ENCODE peak calls at places on chromosome 22, in nine cellular contexts. One of them, this sample, is unnamed.

GRCh38 chr22:29245626-29246385 is 22.0 kb downstream of the RHBDD3 start:
- DNase-seq in H1: peak
- DNase-seq in HCT116: peak
- DNase-seq in mesenchymal stem cell: peak
- DNase-seq in PC-3: peak
- DNase-seq in DND-41: peak
- DNase-seq in A549: peak
- DNase-seq in fibroblast of lung: peak
- DNase-seq in IMR-90: peak
- DNase-seq in this sample: peak

GRCh38 chr22:29394931-29395581 is 6.7 kb upstream of the AP1B1 start:
- DNase-seq in H1: peak
- DNase-seq in HCT116: peak
- DNase-seq in mesenchymal stem cell: peak
- DNase-seq in PC-3: peak
- DNase-seq in DND-41: peak
- DNase-seq in A549: peak
- DNase-seq in fibroblast of lung: peak
- DNase-seq in IMR-90: peak
- DNase-seq in this sample: peak

GRCh38 chr22:50585238-50585637 is 2.6 kb upstream of the CHKB start:
- DNase-seq in H1: no peak
- DNase-seq in HCT116: no peak
- DNase-seq in mesenchymal stem cell: no peak
- DNase-seq in PC-3: no peak
- DNase-seq in DND-41: no peak
- DNase-seq in A549: no peak
- DNase-seq in fibroblast of lung: no peak
- DNase-seq in IMR-90: no peak
- DNase-seq in this sample: peak

GRCh38 chr22:23657712-23658111 is 25.6 kb upstream of the DRICH1 start:
- DNase-seq in H1: no peak
- DNase-seq in HCT116: no peak
- DNase-seq in mesenchymal stem cell: no peak
- DNase-seq in PC-3: no peak
- DNase-seq in DND-41: no peak
- DNase-seq in A549: no peak
- DNase-seq in fibroblast of lung: no peak
- DNase-seq in IMR-90: no peak
- DNase-seq in this sample: peak

GRCh38 chr22:45574069-45574703 is 71.5 kb downstream of the FBLN1 start:
- DNase-seq in H1: no peak
- DNase-seq in HCT116: no peak
- DNase-seq in mesenchymal stem cell: no peak
- DNase-seq in PC-3: no peak
- DNase-seq in DND-41: no peak
- DNase-seq in A549: no peak
- DNase-seq in fibroblast of lung: no peak
- DNase-seq in IMR-90: no peak
- DNase-seq in this sample: peak

GRCh38 chr22:49101873-49102272 is 725.8 kb downstream of the BRD1 start:
- DNase-seq in H1: no peak
- DNase-seq in HCT116: no peak
- DNase-seq in mesenchymal stem cell: no peak
- DNase-seq in PC-3: no peak
- DNase-seq in DND-41: no peak
- DNase-seq in A549: no peak
- DNase-seq in fibroblast of lung: no peak
- DNase-seq in IMR-90: no peak
- DNase-seq in this sample: no peak

GRCh38 chr22:37983860-37984791 is at the start of gene SOX10:
- DNase-seq in H1: peak
- DNase-seq in HCT116: no peak
- DNase-seq in mesenchymal stem cell: no peak
- DNase-seq in PC-3: no peak
- DNase-seq in DND-41: no peak
- DNase-seq in A549: no peak
- DNase-seq in fibroblast of lung: no peak
- DNase-seq in IMR-90: no peak
- DNase-seq in this sample: peak

GRCh38 chr22:43390166-43390565 is 21.6 kb upstream of the MPPED1 start:
- DNase-seq in H1: no peak
- DNase-seq in HCT116: no peak
- DNase-seq in mesenchymal stem cell: no peak
- DNase-seq in PC-3: no peak
- DNase-seq in DND-41: no peak
- DNase-seq in A549: no peak
- DNase-seq in fibroblast of lung: no peak
- DNase-seq in IMR-90: no peak
- DNase-seq in this sample: peak

GRCh38 chr22:41367039-41367679 is 14.6 kb upstream of the TEF start:
- DNase-seq in H1: peak
- DNase-seq in HCT116: peak
- DNase-seq in mesenchymal stem cell: peak
- DNase-seq in PC-3: peak
- DNase-seq in DND-41: no peak
- DNase-seq in A549: peak
- DNase-seq in fibroblast of lung: peak
- DNase-seq in IMR-90: peak
- DNase-seq in this sample: peak

GRCh38 chr22:24417901-24418641 is 9.3 kb upstream of the ADORA2A start:
- DNase-seq in H1: no peak
- DNase-seq in HCT116: no peak
- DNase-seq in mesenchymal stem cell: no peak
- DNase-seq in PC-3: no peak
- DNase-seq in DND-41: no peak
- DNase-seq in A549: no peak
- DNase-seq in fibroblast of lung: no peak
- DNase-seq in IMR-90: peak
- DNase-seq in this sample: peak

GRCh38 chr22:21650823-21651520 is 8.9 kb downstream of the SDF2L1 start:
- DNase-seq in H1: no peak
- DNase-seq in HCT116: no peak
- DNase-seq in mesenchymal stem cell: no peak
- DNase-seq in PC-3: no peak
- DNase-seq in DND-41: peak
- DNase-seq in A549: no peak
- DNase-seq in fibroblast of lung: no peak
- DNase-seq in IMR-90: no peak
- DNase-seq in this sample: no peak

GRCh38 chr22:44337658-44338004 is 24.9 kb upstream of the SHISAL1 start:
- DNase-seq in H1: no peak
- DNase-seq in HCT116: no peak
- DNase-seq in mesenchymal stem cell: peak
- DNase-seq in PC-3: peak
- DNase-seq in DND-41: no peak
- DNase-seq in A549: peak
- DNase-seq in fibroblast of lung: peak
- DNase-seq in IMR-90: peak
- DNase-seq in this sample: peak

GRCh38 chr22:39520054-39520873 is at the start of gene ATF4:
- DNase-seq in H1: peak
- DNase-seq in HCT116: peak
- DNase-seq in mesenchymal stem cell: peak
- DNase-seq in PC-3: peak
- DNase-seq in DND-41: peak
- DNase-seq in A549: peak
- DNase-seq in fibroblast of lung: peak
- DNase-seq in IMR-90: peak
- DNase-seq in this sample: peak
- H3K4me2 ChIP-seq in H1: peak
- H3K4me2 ChIP-seq in HCT116: peak
- H3K4me2 ChIP-seq in mesenchymal stem cell: peak
- H3K4me2 ChIP-seq in PC-3: peak
- H3K4me2 ChIP-seq in DND-41: peak
- H3K4me2 ChIP-seq in A549: peak
- H3K4me2 ChIP-seq in fibroblast of lung: peak
- H3K4me2 ChIP-seq in IMR-90: peak
- H3K4me2 ChIP-seq in this sample: peak

GRCh38 chr22:20436309-20437252 is 1.0 kb downstream of the SCARF2 start:
- DNase-seq in H1: peak
- DNase-seq in HCT116: no peak
- DNase-seq in mesenchymal stem cell: peak
- DNase-seq in PC-3: no peak
- DNase-seq in DND-41: no peak
- DNase-seq in A549: no peak
- DNase-seq in fibroblast of lung: peak
- DNase-seq in IMR-90: peak
- DNase-seq in this sample: peak
- H3K4me2 ChIP-seq in H1: peak
- H3K4me2 ChIP-seq in HCT116: no peak
- H3K4me2 ChIP-seq in mesenchymal stem cell: peak
- H3K4me2 ChIP-seq in PC-3: peak
- H3K4me2 ChIP-seq in DND-41: no peak
- H3K4me2 ChIP-seq in A549: peak
- H3K4me2 ChIP-seq in fibroblast of lung: peak
- H3K4me2 ChIP-seq in IMR-90: peak
- H3K4me2 ChIP-seq in this sample: peak

GRCh38 chr22:46775789-46776485 is 13.5 kb downstream of the TBC1D22A start:
- DNase-seq in H1: no peak
- DNase-seq in HCT116: no peak
- DNase-seq in mesenchymal stem cell: no peak
- DNase-seq in PC-3: no peak
- DNase-seq in DND-41: no peak
- DNase-seq in A549: no peak
- DNase-seq in fibroblast of lung: no peak
- DNase-seq in IMR-90: no peak
- DNase-seq in this sample: no peak

GRCh38 chr22:46773074-46773473 is 10.6 kb downstream of the TBC1D22A start:
- DNase-seq in H1: no peak
- DNase-seq in HCT116: no peak
- DNase-seq in mesenchymal stem cell: no peak
- DNase-seq in PC-3: no peak
- DNase-seq in DND-41: no peak
- DNase-seq in A549: no peak
- DNase-seq in fibroblast of lung: no peak
- DNase-seq in IMR-90: no peak
- DNase-seq in this sample: no peak

GRCh38 chr22:46776486-46776826 is 14.0 kb downstream of the TBC1D22A start:
- DNase-seq in H1: no peak
- DNase-seq in HCT116: no peak
- DNase-seq in mesenchymal stem cell: no peak
- DNase-seq in PC-3: no peak
- DNase-seq in DND-41: no peak
- DNase-seq in A549: no peak
- DNase-seq in fibroblast of lung: no peak
- DNase-seq in IMR-90: no peak
- DNase-seq in this sample: no peak

GRCh38 chr22:46775364-46775758 is 12.9 kb downstream of the TBC1D22A start:
- DNase-seq in H1: no peak
- DNase-seq in HCT116: no peak
- DNase-seq in mesenchymal stem cell: no peak
- DNase-seq in PC-3: no peak
- DNase-seq in DND-41: no peak
- DNase-seq in A549: no peak
- DNase-seq in fibroblast of lung: no peak
- DNase-seq in IMR-90: no peak
- DNase-seq in this sample: no peak

DNA sequence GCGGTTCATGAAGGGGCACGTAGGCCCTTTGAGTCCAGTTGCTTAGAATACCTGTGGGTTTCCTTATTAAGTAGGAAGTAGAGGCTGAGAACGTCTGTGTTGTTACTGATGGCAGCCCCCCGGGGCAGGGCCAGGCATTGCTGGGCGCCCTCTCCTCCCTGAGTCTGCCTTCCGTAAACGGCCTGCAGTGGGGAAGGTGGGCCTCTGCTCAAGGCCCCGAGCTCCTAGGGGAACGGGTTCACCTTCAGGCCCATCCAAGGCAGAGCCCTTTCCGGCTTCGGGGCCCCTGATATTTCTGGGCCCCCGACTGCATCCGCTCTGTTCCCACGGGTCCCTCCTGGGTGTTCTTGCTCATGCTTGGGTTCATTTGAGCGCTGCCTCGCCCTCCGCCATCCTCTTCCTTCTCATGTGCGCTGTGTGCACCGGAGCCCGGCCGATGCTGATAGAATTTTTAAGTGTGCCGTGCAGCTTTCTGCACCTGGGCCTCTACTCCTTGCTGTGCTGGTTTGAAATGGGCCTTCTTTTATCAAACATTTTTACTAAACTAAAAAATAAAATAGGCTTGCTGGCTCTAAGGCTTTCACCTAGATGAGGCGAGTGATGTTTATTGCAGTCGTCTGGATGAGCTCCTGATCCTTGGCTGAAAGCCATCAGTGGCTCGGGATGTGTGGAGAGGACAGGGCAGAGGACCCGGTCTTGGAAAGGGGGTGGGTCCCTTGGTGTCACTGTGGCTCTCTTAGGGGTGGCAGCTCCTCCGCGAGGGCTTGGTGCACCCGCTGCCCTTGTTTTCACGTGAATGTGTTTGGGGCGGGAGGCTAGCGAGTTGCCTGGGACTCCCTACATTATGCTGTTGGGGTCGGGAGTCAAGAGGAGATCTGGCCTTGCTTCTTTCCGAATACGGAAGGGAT is 12.3 kb downstream of the TBC1D22A start:
- DNase-seq in H1: no peak
- DNase-seq in HCT116: no peak
- DNase-seq in mesenchymal stem cell: no peak
- DNase-seq in PC-3: no peak
- DNase-seq in DND-41: no peak
- DNase-seq in A549: no peak
- DNase-seq in fibroblast of lung: no peak
- DNase-seq in IMR-90: no peak
- DNase-seq in this sample: peak
- H3K4me2 ChIP-seq in H1: peak
- H3K4me2 ChIP-seq in HCT116: peak
- H3K4me2 ChIP-seq in mesenchymal stem cell: peak
- H3K4me2 ChIP-seq in PC-3: peak
- H3K4me2 ChIP-seq in DND-41: no peak
- H3K4me2 ChIP-seq in A549: peak
- H3K4me2 ChIP-seq in fibroblast of lung: no peak
- H3K4me2 ChIP-seq in IMR-90: no peak
- H3K4me2 ChIP-seq in this sample: no peak

GRCh38 chr22:31235076-31235475 is 23.0 kb downstream of the LIMK2 start:
- DNase-seq in H1: no peak
- DNase-seq in HCT116: no peak
- DNase-seq in mesenchymal stem cell: peak
- DNase-seq in PC-3: no peak
- DNase-seq in DND-41: no peak
- DNase-seq in A549: no peak
- DNase-seq in fibroblast of lung: no peak
- DNase-seq in IMR-90: no peak
- DNase-seq in this sample: no peak

GRCh38 chr22:31230155-31230870 is 18.2 kb downstream of the LIMK2 start:
- DNase-seq in H1: no peak
- DNase-seq in HCT116: no peak
- DNase-seq in mesenchymal stem cell: peak
- DNase-seq in PC-3: no peak
- DNase-seq in DND-41: no peak
- DNase-seq in A549: no peak
- DNase-seq in fibroblast of lung: peak
- DNase-seq in IMR-90: peak
- DNase-seq in this sample: no peak

GRCh38 chr22:31229402-31230140 is 17.5 kb downstream of the LIMK2 start:
- DNase-seq in H1: no peak
- DNase-seq in HCT116: no peak
- DNase-seq in mesenchymal stem cell: peak
- DNase-seq in PC-3: no peak
- DNase-seq in DND-41: peak
- DNase-seq in A549: no peak
- DNase-seq in fibroblast of lung: peak
- DNase-seq in IMR-90: peak
- DNase-seq in this sample: no peak

GRCh38 chr22:31230871-31231621 is 18.9 kb downstream of the LIMK2 start:
- DNase-seq in H1: no peak
- DNase-seq in HCT116: no peak
- DNase-seq in mesenchymal stem cell: peak
- DNase-seq in PC-3: peak
- DNase-seq in DND-41: peak
- DNase-seq in A549: peak
- DNase-seq in fibroblast of lung: peak
- DNase-seq in IMR-90: peak
- DNase-seq in this sample: peak

GRCh38 chr22:31233001-31233400 is 20.9 kb downstream of the LIMK2 start:
- DNase-seq in H1: no peak
- DNase-seq in HCT116: no peak
- DNase-seq in mesenchymal stem cell: no peak
- DNase-seq in PC-3: no peak
- DNase-seq in DND-41: no peak
- DNase-seq in A549: no peak
- DNase-seq in fibroblast of lung: peak
- DNase-seq in IMR-90: no peak
- DNase-seq in this sample: no peak
- H3K4me2 ChIP-seq in H1: no peak
- H3K4me2 ChIP-seq in HCT116: no peak
- H3K4me2 ChIP-seq in mesenchymal stem cell: no peak
- H3K4me2 ChIP-seq in PC-3: no peak
- H3K4me2 ChIP-seq in DND-41: no peak
- H3K4me2 ChIP-seq in A549: no peak
- H3K4me2 ChIP-seq in fibroblast of lung: no peak
- H3K4me2 ChIP-seq in IMR-90: no peak
- H3K4me2 ChIP-seq in this sample: no peak

This sample was measured in osteoblast.